ENCODE peak calls at places on chromosomes 16 and 17, in ten cellular contexts. S, M, J, G, E, A, B, F, W and X are unnamed samples.

GRCh38 chr17:57099165-57099564 is 14.1 kb downstream of the AKAP1 start:
- DNase-seq in G (no peak), M (no peak), A (no peak), F (no peak), W (no peak), B (no peak), S (no peak), E (no peak), J (no peak), X (no peak)

GRCh38 chr16:28923652-28924398 is 1.2 kb downstream of the RABEP2 start:
- DNase-seq in W (no peak), B (no peak), G (no peak), S (no peak), J (no peak), F (no peak), A (no peak), M (no peak), E (no peak), X (no peak)

GRCh38 chr16:59988591-59988990 is 1254.5 kb upstream of the GOT2 start:
- DNase-seq in M (no peak), E (no peak), S (no peak), F (no peak), A (no peak), G (no peak), B (no peak), J (no peak), W (no peak), X (no peak)

GRCh38 chr16:51433597-51433996 is 282.5 kb upstream of the SALL1 start:
- DNase-seq in F (no peak), W (no peak), G (peak), M (no peak), J (no peak), B (no peak), A (no peak), S (no peak), E (no peak), X (no peak)

GRCh38 chr17:64622931-64623654 is 39.0 kb downstream of the SMURF2 start:
- DNase-seq in M (peak), F (no peak), B (no peak), E (no peak), J (no peak), A (no peak), G (no peak), W (peak), S (no peak), X (no peak)

GRCh38 chr17:34665150-34665802 is 85.9 kb downstream of the TMEM132E start:
- DNase-seq in J (no peak), F (no peak), W (no peak), S (no peak), M (no peak), B (no peak), G (no peak), E (no peak), A (no peak), X (no peak)

GRCh38 chr16:23296994-23297393 is 5.1 kb upstream of the SCNN1B start:
- DNase-seq in A (no peak), W (no peak), M (no peak), B (no peak), J (no peak), E (no peak), F (no peak), S (no peak), G (peak), X (no peak)

GRCh38 chr16:1953734-1954133 is 755 bp downstream of the RPL3L start:
- DNase-seq in S (no peak), G (no peak), M (no peak), W (no peak), E (no peak), B (peak), F (no peak), J (no peak), A (no peak), X (no peak)

GRCh38 chr17:50692448-50693040 is 15.2 kb downstream of the ANKRD40 start:
- DNase-seq in A (no peak), B (no peak), W (no peak), M (no peak), F (no peak), E (no peak), J (peak), G (no peak), S (no peak), X (no peak)

GRCh38 chr17:41415411-41415810 is 9.0 kb downstream of the KRT37 start:
- DNase-seq in A (no peak), M (no peak), W (no peak), J (no peak), S (no peak), G (no peak), B (no peak), F (no peak), E (no peak), X (no peak)

GRCh38 chr17:9251273-9251672 is 230.0 kb downstream of the NTN1 start:
- DNase-seq in F (no peak), G (no peak), S (no peak), W (no peak), E (no peak), J (no peak), A (no peak), B (no peak), M (no peak), X (no peak)

GRCh38 chr16:54201200-54201599 is 85.4 kb downstream of the IRX3 start:
- DNase-seq in J (no peak), A (no peak), S (no peak), G (no peak), W (no peak), B (no peak), M (no peak), F (no peak), E (no peak), X (no peak)